ENCODE peak calls at places on chromosomes 4 and X, in seven cellular contexts. M is Peyer's patch, F is skeletal muscle cell, E is astrocyte of the spinal cord, X is astrocyte of the cerebellum, T is cardiac muscle cell, Z is fibroblast of mammary gland. A is an unnamed sample.

GRCh38 chrX:110004970-110005369 is 2.1 kb downstream of the TMEM164 start:
- DNase-seq in M (no peak), F (no peak), E (no peak), X (no peak), T (no peak), Z (no peak), A (no peak)

GRCh38 chr4:184514121-184514988 is 40.0 kb upstream of the IRF2 start:
- DNase-seq in M (no peak), F (peak), E (peak), X (peak), T (no peak), Z (peak), A (peak)

GRCh38 chrX:43349363-43349762 is 306.7 kb upstream of the MAOA start:
- DNase-seq in M (no peak), F (no peak), E (peak), X (no peak), T (peak), Z (peak), A (peak)

GRCh38 chr4:99149620-99150019 is 5.5 kb upstream of the ADH4 start:
- DNase-seq in M (no peak), F (no peak), E (no peak), X (no peak), T (no peak), Z (no peak), A (no peak)

GRCh38 chr4:5118091-5118786 is 67.0 kb downstream of the STK32B start:
- DNase-seq in M (no peak), F (no peak), E (no peak), X (no peak), T (no peak), Z (no peak), A (no peak)

GRCh38 chr4:25564836-25565235 is 90.8 kb upstream of the SLC34A2 start:
- DNase-seq in M (no peak), F (no peak), E (no peak), X (no peak), T (no peak), Z (no peak), A (no peak)

GRCh38 chr4:6245246-6246169 is 24.1 kb upstream of the WFS1 start:
- DNase-seq in M (no peak), F (no peak), E (no peak), X (no peak), T (no peak), Z (no peak), A (peak)

GRCh38 chr4:79666875-79667274 is 258.8 kb upstream of the GK2 start:
- DNase-seq in M (no peak), F (no peak), E (no peak), X (no peak), T (no peak), Z (no peak), A (no peak)

GRCh38 chr4:38184404-38184803 is 224.2 kb downstream of the PTTG2 start:
- DNase-seq in M (no peak), F (no peak), E (no peak), X (no peak), T (no peak), Z (no peak), A (no peak)

GRCh38 chrX:1485033-1485432 is 32.3 kb upstream of the ASMTL start:
- DNase-seq in M (no peak), F (no peak), E (no peak), X (no peak), T (no peak), Z (no peak), A (no peak)

GRCh38 chr4:85222561-85222960 is 252.4 kb upstream of the ARHGAP24 start:
- DNase-seq in M (no peak), F (no peak), E (no peak), X (no peak), T (no peak), Z (no peak), A (no peak)

GRCh38 chr4:673349-674091 is 556 bp downstream of the ATP5ME start:
- DNase-seq in M (peak), F (no peak), E (no peak), X (no peak), T (no peak), Z (no peak), A (no peak)

GRCh38 chrX:150165776-150166610 is 197.1 kb upstream of the MAMLD1 start:
- DNase-seq in M (no peak), F (no peak), E (no peak), X (no peak), T (no peak), Z (no peak), A (no peak)

GRCh38 chr4:90792689-90793088 is 665.5 kb downstream of the CCSER1 start:
- DNase-seq in M (no peak), F (no peak), E (no peak), X (no peak), T (no peak), Z (no peak), A (no peak)

GRCh38 chrX:111083101-111083500 is 12.9 kb upstream of the PAK3 start:
- DNase-seq in M (no peak), F (no peak), E (peak), X (peak), T (no peak), Z (peak), A (no peak)

DNA sequence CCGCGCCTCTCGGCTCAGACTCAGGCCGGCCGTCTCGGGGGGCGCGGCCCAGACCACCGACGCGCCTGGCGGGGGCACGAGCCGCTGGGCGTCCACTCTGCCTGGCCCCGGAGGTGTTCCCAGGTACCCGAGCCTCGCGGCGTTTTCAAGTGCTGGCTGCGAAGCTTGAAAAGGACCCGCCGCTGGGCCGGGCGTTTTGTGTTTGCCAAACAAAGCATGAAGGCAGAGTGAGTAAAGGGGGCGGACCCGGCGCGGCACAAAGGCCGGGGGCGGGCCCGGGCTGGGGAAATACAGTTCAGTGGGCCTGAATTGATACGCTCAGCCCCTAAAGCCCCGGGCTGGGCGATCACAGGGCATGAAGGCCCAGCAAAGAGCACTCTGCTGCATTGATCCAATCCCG is 65.4 kb downstream of the SOX3 start:
- DNase-seq in M (no peak), F (no peak), E (peak), X (no peak), T (peak), Z (no peak), A (no peak)
- H3K4me3 ChIP-seq in M (no peak), F (peak), E (peak), X (peak), T (no peak), Z (no peak), A (no peak)

GRCh38 chr4:152045781-152046571 is 285.2 kb upstream of the GATB start:
- DNase-seq in M (peak), F (no peak), E (no peak), X (no peak), T (peak), Z (no peak), A (peak)
- H3K4me3 ChIP-seq in M (peak), F (no peak), E (no peak), X (peak), T (no peak), Z (no peak), A (no peak)

GRCh38 chrX:46543441-46543840 is 1.8 kb downstream of the ZNF674 start:
- DNase-seq in M (no peak), F (no peak), E (no peak), X (no peak), T (no peak), Z (no peak), A (no peak)

GRCh38 chrX:46547857-46548256 is 2.6 kb upstream of the ZNF674 start:
- DNase-seq in M (no peak), F (peak), E (peak), X (peak), T (no peak), Z (peak), A (peak)

GRCh38 chrX:46549914-46550313 is 4.7 kb upstream of the ZNF674 start:
- DNase-seq in M (no peak), F (no peak), E (no peak), X (no peak), T (no peak), Z (no peak), A (no peak)

DNA sequence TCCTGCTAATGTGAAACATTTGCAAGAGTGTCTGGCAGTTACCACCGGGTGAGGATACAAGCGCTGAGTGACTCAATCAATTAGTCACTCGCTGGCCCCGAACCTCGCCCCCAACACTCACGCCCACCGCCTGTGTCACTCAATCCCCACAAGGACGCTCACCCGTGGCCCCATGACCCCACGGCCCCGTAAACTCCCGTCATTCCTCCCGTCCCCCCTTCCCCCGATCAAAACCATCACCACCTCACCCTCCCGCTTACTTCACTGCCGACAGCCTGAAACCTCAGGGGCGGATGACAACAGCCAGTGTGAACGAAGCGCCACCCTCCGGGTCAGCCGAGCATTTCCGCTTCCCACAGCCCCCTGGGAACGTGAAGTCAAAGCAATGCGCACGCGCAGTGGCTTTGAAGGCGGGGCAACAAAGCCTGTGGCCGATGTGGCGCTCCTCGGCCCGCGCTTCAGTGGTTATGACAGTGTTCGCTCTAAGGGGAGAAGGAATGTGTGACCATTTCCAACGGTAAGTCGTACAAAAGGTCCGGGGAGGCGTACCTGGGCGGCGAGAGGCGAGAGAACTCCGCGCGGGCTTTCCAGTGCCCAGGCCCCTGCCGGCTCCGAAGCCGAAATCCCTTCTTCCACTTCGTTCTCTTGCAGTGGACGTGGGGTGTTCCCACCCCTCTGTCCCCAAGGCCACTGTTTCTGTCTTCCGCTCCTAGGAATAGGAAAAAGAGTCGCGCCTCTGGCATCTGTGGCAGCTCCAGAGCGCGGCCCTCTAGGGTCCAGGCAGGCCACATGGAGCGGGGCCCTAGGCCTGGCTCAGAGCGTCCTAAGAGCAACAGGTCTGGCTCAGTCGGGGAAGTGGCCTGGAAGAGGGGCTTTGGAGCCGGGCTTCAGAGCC is at the start of gene ZNF674:
- DNase-seq in M (peak), F (peak), E (peak), X (peak), T (peak), Z (peak), A (peak)
- H3K4me3 ChIP-seq in M (peak), F (peak), E (peak), X (peak), T (peak), Z (peak), A (peak)

DNA sequence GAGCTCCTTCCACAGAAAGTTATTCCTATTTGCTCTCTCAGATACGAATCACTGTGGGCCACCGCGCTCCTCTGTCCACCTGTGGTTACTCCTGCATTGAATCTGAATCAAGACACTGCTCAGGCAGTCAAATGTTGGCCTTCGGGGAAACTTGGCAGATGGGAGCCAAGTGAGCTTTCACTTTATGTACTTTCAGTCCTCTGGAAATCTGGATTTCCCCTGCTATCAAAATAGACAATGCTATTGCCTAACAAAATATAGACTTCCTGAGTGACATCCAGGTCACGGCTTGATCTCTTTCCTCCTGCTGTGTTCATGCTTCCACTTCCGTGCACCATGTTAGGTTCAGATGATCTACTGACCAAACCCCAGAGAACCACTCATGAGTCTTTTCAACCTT is 43.8 kb downstream of the FHL1 start:
- DNase-seq in M (no peak), F (no peak), E (no peak), X (no peak), T (no peak), Z (no peak), A (no peak)
- H3K4me3 ChIP-seq in M (no peak), F (no peak), E (no peak), X (no peak), T (no peak), Z (no peak), A (no peak)

GRCh38 chrX:106178826-106179225 is 10.7 kb downstream of the PWWP3B start:
- DNase-seq in M (no peak), F (no peak), E (peak), X (peak), T (no peak), Z (no peak), A (no peak)

GRCh38 chrX:106177982-106178321 is 9.8 kb downstream of the PWWP3B start:
- DNase-seq in M (no peak), F (no peak), E (peak), X (no peak), T (peak), Z (no peak), A (no peak)

DNA sequence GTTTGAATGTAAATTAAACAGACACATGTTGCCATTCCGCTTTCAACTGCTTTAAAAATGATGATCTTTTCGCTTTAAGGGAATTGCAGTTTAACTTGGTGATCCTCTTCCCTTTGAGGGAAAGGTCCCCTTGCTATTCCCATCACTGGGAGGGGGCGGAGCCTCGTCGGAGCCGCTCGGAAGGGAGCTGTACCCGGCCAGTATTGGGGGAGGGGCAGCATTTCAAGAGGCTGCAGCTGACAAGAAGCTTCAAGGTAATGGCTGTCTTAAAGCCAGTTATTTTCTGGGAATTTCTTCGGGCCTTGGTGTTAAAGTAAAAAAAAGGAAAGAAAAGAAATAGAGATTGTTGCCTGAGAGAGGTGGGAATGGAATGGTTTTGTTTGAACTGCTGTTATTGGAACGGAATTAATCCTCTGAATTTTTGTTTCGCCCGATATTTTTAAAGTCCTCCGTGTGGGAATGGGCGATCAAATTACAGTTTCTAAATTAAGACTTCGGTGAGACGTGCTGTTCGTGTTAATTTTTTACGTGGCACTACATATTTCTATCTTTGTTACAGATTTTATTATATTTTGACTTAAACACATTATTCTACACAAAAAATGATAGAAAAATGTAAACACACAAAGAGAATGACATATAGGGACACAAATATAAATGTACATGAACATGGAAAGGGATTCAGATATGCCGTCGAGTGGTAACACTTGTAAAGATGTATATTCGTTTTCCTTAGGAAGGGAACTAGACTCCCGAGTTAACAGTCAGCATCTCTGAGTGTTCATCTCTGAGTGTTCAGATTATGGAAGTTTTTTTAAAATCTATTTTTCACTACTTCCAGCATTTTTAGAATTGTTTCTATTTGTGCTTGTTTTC is 9.2 kb downstream of the PWWP3B start:
- DNase-seq in M (no peak), F (peak), E (peak), X (peak), T (peak), Z (peak), A (no peak)
- H3K4me3 ChIP-seq in M (no peak), F (peak), E (peak), X (peak), T (peak), Z (no peak), A (no peak)

GRCh38 chrX:108735087-108735679 is 1.2 kb downstream of the IRS4 start:
- DNase-seq in M (no peak), F (no peak), E (no peak), X (no peak), T (peak), Z (no peak), A (no peak)

GRCh38 chrX:108735680-108736508 is 469 bp downstream of the IRS4 start:
- DNase-seq in M (peak), F (no peak), E (peak), X (no peak), T (peak), Z (no peak), A (peak)

GRCh38 chrX:108737754-108738153 is 1.4 kb upstream of the IRS4 start:
- DNase-seq in M (no peak), F (no peak), E (no peak), X (no peak), T (no peak), Z (no peak), A (no peak)

GRCh38 chrX:108736509-108737479 is at the start of gene IRS4:
- DNase-seq in M (no peak), F (no peak), E (no peak), X (no peak), T (peak), Z (peak), A (no peak)

DNA sequence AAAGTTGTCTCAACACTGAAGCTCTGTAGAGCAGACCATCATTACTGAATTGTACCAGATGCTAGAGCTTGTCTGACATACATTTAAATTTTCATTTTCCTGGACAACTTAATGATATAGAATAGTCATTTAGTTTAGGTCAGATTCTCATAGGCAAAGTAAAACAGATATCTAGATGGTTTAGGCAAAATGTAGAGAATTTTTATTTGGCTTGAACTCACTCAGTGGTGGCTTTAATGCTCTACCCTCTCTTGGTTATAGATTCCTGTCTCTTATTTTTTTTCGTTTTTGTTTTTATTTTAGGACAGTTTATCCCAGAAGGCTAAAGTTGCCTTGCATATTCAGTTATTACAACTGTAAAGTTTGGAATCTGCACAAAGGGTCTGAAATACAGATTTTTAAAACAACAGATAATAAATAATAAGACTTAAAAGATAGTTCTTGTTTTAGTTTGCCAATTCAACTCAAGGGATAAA is 4.0 kb upstream of the IRS4 start:
- DNase-seq in M (no peak), F (no peak), E (no peak), X (no peak), T (no peak), Z (no peak), A (no peak)
- H3K4me3 ChIP-seq in M (no peak), F (no peak), E (no peak), X (no peak), T (no peak), Z (no peak), A (no peak)

DNA sequence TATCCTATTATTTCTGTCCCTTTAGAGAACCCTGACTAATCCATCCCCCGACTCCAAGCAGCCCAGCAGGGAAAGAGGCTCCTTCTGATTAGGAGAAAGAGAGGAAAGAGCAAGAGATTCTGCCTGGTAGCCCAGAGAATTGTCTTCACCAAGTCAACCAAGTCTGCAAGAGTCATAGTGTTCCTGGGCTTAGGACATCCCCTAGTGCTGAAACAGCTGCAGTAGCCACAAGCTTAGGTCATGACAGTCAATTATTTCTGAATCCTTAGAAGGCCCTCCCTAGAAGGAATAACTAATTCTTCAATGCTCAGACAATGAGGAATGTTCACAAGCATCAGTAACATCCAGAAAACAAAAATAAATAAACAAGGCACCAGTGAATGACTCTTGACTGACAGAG is 480.3 kb upstream of the GRIA3 start:
- DNase-seq in M (no peak), F (no peak), E (peak), X (no peak), T (no peak), Z (peak), A (peak)
- H3K4me3 ChIP-seq in M (no peak), F (no peak), E (no peak), X (no peak), T (no peak), Z (no peak), A (no peak)

GRCh38 chr4:86831262-86832090 is 17.7 kb downstream of the SLC10A6 start:
- DNase-seq in M (no peak), F (peak), E (peak), X (peak), T (no peak), Z (peak), A (peak)
- H3K4me3 ChIP-seq in M (no peak), F (no peak), E (no peak), X (no peak), T (no peak), Z (no peak), A (no peak)